ENCODE peak calls at places on chromosomes 16 and 17, in six cellular contexts. X is GM12878, Q is heart left ventricle, E is ELR, M is ecto neural progenitor cell, V is iris pigment epithelial cell. D is an unnamed sample.

GRCh38 chr16:28277537-28278388 is 14.6 kb upstream of the SBK1 start:
- DNase-seq in V (peak; percentile 70), X (peak; percentile 3), Q (peak; percentile 93), M (peak; percentile 94), E (peak; percentile 80), D (peak; percentile 87)

GRCh38 chr16:59527206-59527997 is 793.3 kb upstream of the GOT2 start:
- DNase-seq in M (no peak), V (peak; percentile 49), X (no peak), Q (no peak), E (peak; percentile 80), D (no peak)

GRCh38 chr17:79623786-79624657 is 13.2 kb upstream of the RBFOX3 start:
- DNase-seq in Q (peak; percentile 56), X (no peak), E (no peak), V (no peak), M (peak; percentile 46), D (no peak)

GRCh38 chr16:17368951-17369350 is 101.8 kb downstream of the XYLT1 start:
- DNase-seq in E (no peak), M (no peak), Q (no peak), V (no peak), X (no peak), D (no peak)

GRCh38 chr17:20122236-20122879 is 113.2 kb downstream of the SPECC1 start:
- DNase-seq in E (no peak), Q (no peak), V (no peak), M (no peak), X (no peak), D (no peak)

GRCh38 chr16:81838794-81839193 is 59.7 kb downstream of the PLCG2 start:
- DNase-seq in E (peak; percentile 80), V (peak; percentile 50), Q (no peak), X (peak; percentile 57), M (no peak), D (no peak)

GRCh38 chr16:86345521-86345920 is 164.8 kb upstream of the FOXF1 start:
- DNase-seq in E (no peak), M (no peak), X (no peak), Q (no peak), V (no peak), D (no peak)

GRCh38 chr16:29696881-29697331 is 17.9 kb downstream of the QPRT start:
- DNase-seq in M (no peak), V (no peak), E (no peak), X (no peak), Q (no peak), D (no peak)

GRCh38 chr17:21171309-21171922 is 42.5 kb downstream of the TMEM11 start:
- DNase-seq in Q (no peak), M (peak; percentile 38), E (no peak), X (peak; percentile 51), V (no peak), D (no peak)

GRCh38 chr17:43823350-43824084 is 9.4 kb downstream of the MPP3 start:
- DNase-seq in V (no peak), M (no peak), X (no peak), Q (peak; percentile 74), E (no peak), D (no peak)

GRCh38 chr17:31400481-31400950 is 9.0 kb downstream of the RAB11FIP4 start:
- DNase-seq in E (no peak), Q (no peak), X (no peak), M (peak; percentile 47), V (no peak), D (no peak)

GRCh38 chr17:83173180-83173996 is 94.0 kb downstream of the METRNL start:
- DNase-seq in M (peak; percentile 36), V (no peak), X (no peak), Q (no peak), E (no peak), D (no peak)

GRCh38 chr16:85898521-85899442 is at the start of gene IRF8:
- DNase-seq in V (peak; percentile 69), M (peak; percentile 88), X (peak; percentile 59), Q (peak; percentile 91), E (no peak), D (no peak)

GRCh38 chr16:66924527-66925321 is 611 bp downstream of the RRAD start:
- DNase-seq in X (no peak), V (no peak), E (peak; percentile 37), M (peak; percentile 80), Q (peak; percentile 75), D (peak; percentile 69)

GRCh38 chr17:7060165-7060890 is 16.4 kb upstream of the SLC16A11 start:
- DNase-seq in X (no peak), M (no peak), V (peak; percentile 85), Q (no peak), E (peak; percentile 97), D (peak; percentile 80)

GRCh38 chr17:58703137-58703846 is 10.9 kb downstream of the RAD51C start:
- DNase-seq in X (no peak), E (peak; percentile 77), M (no peak), Q (no peak), V (peak; percentile 77), D (no peak)

GRCh38 chr16:78669994-78670393 is 570.5 kb downstream of the WWOX start:
- DNase-seq in X (no peak), E (no peak), Q (no peak), V (no peak), M (no peak), D (no peak)

GRCh38 chr16:61323456-61323855 is 712.8 kb downstream of the CDH8 start:
- DNase-seq in E (no peak), X (no peak), M (no peak), Q (no peak), V (no peak), D (no peak)

GRCh38 chr16:11356573-11357331 is 11.5 kb downstream of the RMI2 start:
- DNase-seq in E (peak; percentile 64), M (peak; percentile 76), V (peak; percentile 54), Q (peak; percentile 86), X (no peak), D (peak; percentile 69)

GRCh38 chr17:72120878-72121163 is at the start of gene SOX9:
- DNase-seq in V (peak; percentile 89), X (peak; percentile 73), Q (peak; percentile 87), E (peak; percentile 98), M (peak; percentile 96), D (peak; percentile 92)

GRCh38 chr17:50426814-50427787 is 1.1 kb downstream of the ACSF2 start:
- DNase-seq in M (no peak), E (peak; percentile 60), V (peak; percentile 39), X (no peak), Q (no peak), D (peak; percentile 57)

GRCh38 chr17:30958187-30958586 is 12.7 kb upstream of the RNF135 start:
- DNase-seq in Q (peak; percentile 70), E (no peak), V (peak; percentile 17), X (no peak), M (no peak), D (no peak)

GRCh38 chr16:10827691-10828341 is 9.2 kb upstream of the TVP23A start:
- DNase-seq in E (peak; percentile 69), X (no peak), V (peak; percentile 52), M (no peak), Q (peak; percentile 90), D (no peak)

GRCh38 chr17:50518265-50519023 is 10.2 kb downstream of the MYCBPAP start:
- DNase-seq in X (no peak), E (no peak), Q (no peak), V (peak; percentile 49), M (no peak), D (no peak)

GRCh38 chr16:46555981-46556380 is 65.2 kb downstream of the SHCBP1 start:
- DNase-seq in M (no peak), V (no peak), E (peak; percentile 90), Q (no peak), X (no peak), D (no peak)

GRCh38 chr17:41176744-41177387 is 1.2 kb downstream of the KRTAP4-2 start:
- DNase-seq in Q (no peak), M (no peak), E (no peak), X (no peak), V (no peak), D (no peak)